ENCODE peak calls at places on chromosomes 5 and 9, in four cellular contexts. E is kidney, O is astrocyte, L is GM23248. C is an unnamed sample.

GRCh38 chr5:154193636-154194035 is 3.1 kb downstream of the GALNT10 start:
- DNase-seq in L (peak; percentile 61), O (no peak), E (no peak), C (no peak)

GRCh38 chr5:84287964-84288363 is 96.7 kb downstream of the EDIL3 start:
- DNase-seq in L (peak; percentile 58), O (peak; percentile 96), E (no peak), C (no peak)

GRCh38 chr5:155728146-155728856 is 598.7 kb upstream of the SGCD start:
- DNase-seq in L (peak; percentile 74), O (peak; percentile 47), E (peak; percentile 78), C (peak; percentile 54)

GRCh38 chr5:26009742-26010141 is 1028.6 kb downstream of the CDH9 start:
- DNase-seq in L (no peak), E (no peak), O (no peak), C (no peak)

GRCh38 chr9:27701664-27702063 is 128.4 kb upstream of the C9orf72 start:
- DNase-seq in O (no peak), L (no peak), E (no peak), C (no peak)

GRCh38 chr5:29005386-29005785 is 1967.0 kb upstream of the CDH9 start:
- DNase-seq in O (no peak), L (no peak), E (no peak), C (no peak)

GRCh38 chr9:91177661-91178280 is 183.9 kb downstream of the AUH start:
- DNase-seq in L (peak; percentile 38), O (peak; percentile 84), E (no peak), C (no peak)

GRCh38 chr5:174145821-174146220 is 100.3 kb downstream of the NSG2 start:
- DNase-seq in L (peak; percentile 7), O (peak; percentile 23), E (no peak), C (no peak)

GRCh38 chr5:150386024-150386855 is 26.5 kb downstream of the CD74 start:
- DNase-seq in E (no peak), O (no peak), L (no peak), C (no peak)

GRCh38 chr5:136036991-136037705 is 8.4 kb downstream of the TGFBI start:
- DNase-seq in E (no peak), L (peak; percentile 85), O (peak; percentile 93), C (no peak)

GRCh38 chr9:126705767-126706697 is 92.3 kb downstream of the LMX1B start:
- DNase-seq in O (no peak), L (peak; percentile 59), E (peak; percentile 78), C (peak; percentile 77)

GRCh38 chr5:136133416-136134383 is 1.1 kb downstream of the SMAD5 start:
- DNase-seq in E (no peak), O (peak; percentile 57), L (peak; percentile 85), C (peak; percentile 54)

GRCh38 chr5:38249286-38249685 is 9.1 kb upstream of the EGFLAM start:
- DNase-seq in L (peak; percentile 5), O (no peak), E (no peak), C (no peak)

GRCh38 chr5:173629628-173630027 is 13.2 kb upstream of the BOD1 start:
- DNase-seq in L (no peak), O (no peak), E (peak; percentile 40), C (no peak)

GRCh38 chr5:174937201-174938130 is 213.1 kb downstream of the MSX2 start:
- DNase-seq in E (no peak), L (no peak), O (no peak), C (no peak)

GRCh38 chr5:98769256-98770157 is 4.0 kb upstream of the RGMB start:
- DNase-seq in L (peak; percentile 85), E (peak; percentile 79), O (peak; percentile 67), C (peak; percentile 55)

GRCh38 chr5:91119941-91120850 is 262.9 kb downstream of the ARRDC3 start:
- DNase-seq in L (no peak), E (peak; percentile 74), O (no peak), C (no peak)
- H3K27ac ChIP-seq in L (no peak overlapping the region), E (peak overlapping the region; percentile 26), O (no peak overlapping the region), C (peak overlapping the region; percentile 61)

GRCh38 chr5:36610629-36611028 is 4.2 kb downstream of the SLC1A3 start:
- DNase-seq in O (no peak), L (no peak), E (no peak), C (no peak)
- H3K4me3 ChIP-seq in O (no peak overlapping the region), L (no peak overlapping the region), E (no peak overlapping the region), C (no peak overlapping the region)

GRCh38 chr9:88813810-88814209 is 177.5 kb upstream of the S1PR3 start:
- DNase-seq in L (no peak), E (no peak), O (no peak), C (no peak)

GRCh38 chr9:88816591-88816990 is 174.7 kb upstream of the S1PR3 start:
- DNase-seq in E (no peak), L (no peak), O (no peak), C (no peak)

GRCh38 chr9:88812938-88813670 is 178.2 kb upstream of the S1PR3 start:
- DNase-seq in E (no peak), O (no peak), L (no peak), C (no peak)

GRCh38 chr9:88816141-88816540 is 175.1 kb upstream of the S1PR3 start:
- DNase-seq in E (no peak), L (peak; percentile 87), O (peak; percentile 96), C (no peak)

GRCh38 chr9:88814521-88815101 is 176.7 kb upstream of the S1PR3 start:
- DNase-seq in L (peak; percentile 94), E (no peak), O (peak; percentile 82), C (no peak)
- H3K27ac ChIP-seq in L (peak overlapping the region; percentile 58), E (no peak overlapping the region), O (peak overlapping the region; percentile 11), C (no peak overlapping the region)

DNA sequence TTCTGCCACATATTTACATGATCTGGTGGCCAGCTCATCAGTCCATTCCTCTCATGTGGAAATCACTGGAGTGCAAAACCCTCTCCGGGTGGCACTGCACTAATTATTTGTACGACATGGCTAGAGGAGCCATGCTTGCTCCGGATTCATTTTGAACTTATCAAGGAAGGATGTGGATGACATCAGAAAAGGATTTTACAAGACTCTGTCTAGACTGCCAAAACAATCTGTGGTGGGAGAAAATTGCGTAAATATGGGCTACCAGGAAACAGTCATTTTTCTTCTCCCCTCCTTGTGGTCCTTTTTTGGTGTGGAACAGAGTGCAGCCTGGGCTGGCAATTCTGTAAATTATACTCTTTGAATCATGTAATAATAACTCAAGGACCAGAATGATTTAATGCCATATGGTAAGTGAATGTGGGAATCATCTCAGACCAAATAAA is 123.4 kb upstream of the IFNE start:
- DNase-seq in O (peak; percentile 99), E (no peak), L (peak; percentile 87), C (no peak)
- H3K4me3 ChIP-seq in O (no peak overlapping the region), E (no peak overlapping the region), L (peak overlapping the region; percentile 47), C (no peak overlapping the region)

DNA sequence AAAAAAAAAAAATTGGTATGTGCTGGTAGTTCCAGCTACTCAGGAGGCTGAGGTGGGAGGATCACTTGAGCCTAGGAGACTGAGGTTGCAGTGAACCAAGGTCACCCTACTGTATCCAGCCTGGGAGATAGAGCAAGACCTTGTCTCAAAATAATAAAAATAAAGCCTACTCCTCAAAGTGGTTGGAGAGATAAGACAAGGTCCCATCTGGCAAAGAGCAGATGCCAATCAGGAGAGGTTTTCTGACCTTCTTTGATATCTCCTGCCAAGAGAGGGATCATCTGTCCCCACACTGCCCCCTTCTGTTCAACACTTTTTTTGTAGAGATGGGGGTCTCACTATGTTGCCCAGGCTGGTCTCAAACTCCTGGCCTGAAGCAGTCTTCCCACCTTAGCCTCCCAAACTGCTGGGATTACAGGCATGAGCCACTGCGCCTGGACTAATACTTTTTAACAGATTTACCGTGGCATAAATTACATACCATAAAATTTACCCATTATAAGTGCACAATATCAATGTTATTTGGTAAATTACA is 64.7 kb downstream of the SH3PXD2B start:
- DNase-seq in L (no peak), O (no peak), E (no peak), C (no peak)
- H3K27ac ChIP-seq in L (no peak overlapping the region), O (no peak overlapping the region), E (no peak overlapping the region), C (no peak overlapping the region)

GRCh38 chr9:130785053-130785452 is 50.0 kb upstream of the ABL1 start:
- DNase-seq in O (no peak), E (no peak), L (no peak), C (no peak)

GRCh38 chr9:130780865-130781504 is 54.1 kb upstream of the ABL1 start:
- DNase-seq in L (peak; percentile 98), E (no peak), O (peak; percentile 91), C (no peak)

GRCh38 chr9:130782883-130783537 is 52.0 kb upstream of the ABL1 start:
- DNase-seq in L (no peak), O (no peak), E (no peak), C (no peak)

GRCh38 chr9:130779153-130779855 is 55.8 kb upstream of the ABL1 start:
- DNase-seq in O (peak; percentile 55), L (peak; percentile 80), E (no peak), C (no peak)

DNA sequence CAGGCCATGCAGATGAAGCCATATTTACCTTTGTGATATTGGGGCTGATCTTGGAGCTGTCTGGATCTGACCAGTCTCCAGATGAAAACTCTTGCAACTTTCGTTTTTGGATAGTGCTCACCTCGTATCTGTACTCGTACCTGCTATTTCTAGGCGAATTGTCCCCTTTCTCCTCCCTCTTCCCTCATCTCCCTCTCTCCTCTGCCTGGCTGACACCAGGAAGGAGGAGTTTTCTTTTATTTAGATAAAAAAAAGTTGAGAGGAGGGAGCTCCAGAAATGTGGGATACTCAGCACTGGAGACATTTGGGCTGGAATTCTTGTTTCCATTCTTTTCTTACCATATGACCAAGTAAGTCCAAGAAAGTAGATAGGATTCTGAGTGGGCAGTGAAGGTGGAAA is 54.6 kb upstream of the ABL1 start:
- DNase-seq in E (no peak), O (no peak), L (peak; percentile 49), C (no peak)
- H3K4me3 ChIP-seq in E (peak overlapping the region; percentile 36), O (no peak overlapping the region), L (peak overlapping the region; percentile 75), C (peak overlapping the region; percentile 25)

GRCh38 chr5:57435701-57436134 is 46.9 kb downstream of the ACTBL2 start:
- DNase-seq in O (peak; percentile 100), E (no peak), L (peak; percentile 83), C (no peak)
- H3K27ac ChIP-seq in O (peak overlapping the region; percentile 100), E (no peak overlapping the region), L (peak overlapping the region; percentile 86), C (no peak overlapping the region)

DNA sequence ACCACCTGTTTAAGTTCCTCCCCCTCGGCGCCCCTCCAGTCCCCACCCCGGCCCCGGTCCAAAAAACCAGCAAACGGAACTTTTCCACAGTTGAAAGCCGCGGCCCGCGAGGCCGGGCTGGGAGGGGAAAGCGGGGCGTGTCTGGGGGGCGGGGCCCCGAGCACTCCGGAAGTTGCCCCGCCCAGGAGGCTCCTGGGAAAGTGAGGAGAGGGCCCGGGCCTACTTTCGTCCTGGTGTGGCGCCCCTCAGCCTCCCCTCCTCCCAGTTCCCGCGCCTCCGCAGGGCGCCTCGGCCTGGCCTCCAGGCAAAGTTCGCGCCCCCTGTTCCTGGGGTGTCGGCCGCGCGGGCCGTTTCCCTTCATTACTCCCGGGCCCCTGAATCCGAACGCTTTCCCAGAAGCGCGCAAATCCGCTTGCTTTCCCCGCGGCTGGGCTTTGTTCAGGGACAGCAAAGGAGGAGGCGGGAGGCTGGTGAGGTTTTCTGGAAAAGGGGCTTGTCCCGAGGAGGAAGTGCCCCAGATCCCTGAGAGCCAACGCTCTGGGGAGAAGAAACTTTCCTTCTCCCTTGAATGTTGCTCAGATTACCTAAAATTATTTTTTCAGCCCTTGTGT is 4.4 kb upstream of the DMRT3 start:
- DNase-seq in E (peak; percentile 70), L (no peak), O (no peak), C (no peak)
- H3K4me3 ChIP-seq in E (no peak overlapping the region), L (peak overlapping the region; percentile 23), O (no peak overlapping the region), C (peak overlapping the region; percentile 46)